ENCODE peak calls at places on chromosomes 13 and 19, in seven cellular contexts. K is HFF-Myc, R is cardiac muscle cell, N is endodermal cell, I is nephron progenitor cell, P is GM12865, V is transverse colon. Z is an unnamed sample.

GRCh38 chr19:29277107-29277506 is 64.2 kb upstream of the UQCRFS1 start:
- DNase-seq in N (peak), P (peak), V (peak), K (no peak), R (peak), I (peak), Z (peak)

GRCh38 chr13:93227280-93227905 is 786 bp downstream of the GPC6 start:
- DNase-seq in N (peak), R (peak), V (peak), I (peak), P (no peak), K (no peak), Z (no peak)

GRCh38 chr19:41940443-41941409 is 12.5 kb upstream of the ERFL start:
- DNase-seq in R (no peak), P (peak), N (peak), I (peak), V (no peak), K (no peak), Z (peak)

GRCh38 chr13:75407998-75408397 is 74.0 kb downstream of the TBC1D4 start:
- DNase-seq in I (no peak), P (no peak), N (no peak), K (no peak), V (no peak), R (no peak), Z (no peak)

GRCh38 chr19:49741210-49741844 is 21.8 kb downstream of the TSKS start:
- DNase-seq in N (no peak), P (no peak), V (no peak), R (no peak), I (no peak), K (no peak), Z (no peak)

GRCh38 chr13:54536112-54536511 is 1507.5 kb downstream of the OLFM4 start:
- DNase-seq in P (no peak), K (no peak), V (no peak), R (no peak), I (no peak), N (no peak), Z (no peak)

GRCh38 chr19:55212447-55212846 is 3.1 kb upstream of the PTPRH start:
- DNase-seq in K (no peak), V (peak), I (no peak), R (no peak), N (peak), P (peak), Z (no peak)

GRCh38 chr13:30360586-30360985 is 53.2 kb upstream of the KATNAL1 start:
- DNase-seq in P (no peak), I (no peak), R (no peak), K (no peak), N (no peak), V (no peak), Z (no peak)

GRCh38 chr19:21133633-21134032 is 8.2 kb upstream of the ZNF431 start:
- DNase-seq in I (no peak), R (no peak), K (no peak), P (no peak), N (no peak), V (no peak), Z (no peak)

GRCh38 chr19:49490287-49491029 is 3.0 kb downstream of the RPL13A start:
- DNase-seq in V (no peak), K (no peak), I (no peak), R (no peak), P (peak), N (no peak), Z (no peak)

GRCh38 chr19:3471954-3472655 is 8.2 kb downstream of the SMIM24 start:
- DNase-seq in V (peak), R (peak), K (no peak), I (peak), P (peak), N (peak), Z (peak)

GRCh38 chr19:56110515-56111448 is 10.3 kb downstream of the ZNF787 start:
- DNase-seq in N (no peak), P (no peak), K (no peak), R (peak), V (peak), I (peak), Z (no peak)

GRCh38 chr19:1757468-1758230 is 4.3 kb downstream of the ONECUT3 start:
- DNase-seq in R (no peak), P (no peak), V (no peak), K (no peak), N (peak), I (no peak), Z (peak)

GRCh38 chr19:8332976-8333770 is 9.9 kb downstream of the KANK3 start:
- DNase-seq in N (peak), P (no peak), V (no peak), K (no peak), I (peak), R (no peak), Z (no peak)

GRCh38 chr13:73064991-73065390 is 6.2 kb downstream of the KLF5 start:
- DNase-seq in V (no peak), R (no peak), K (no peak), I (no peak), P (no peak), N (no peak), Z (no peak)

GRCh38 chr19:1318678-1319471 is 33.2 kb downstream of the EFNA2 start:
- DNase-seq in V (no peak), R (no peak), K (no peak), P (no peak), I (peak), N (no peak), Z (no peak)

GRCh38 chr19:35013047-35013819 is 13.1 kb downstream of the GRAMD1A start:
- DNase-seq in K (no peak), I (peak), R (peak), V (peak), N (peak), P (peak), Z (peak)

GRCh38 chr13:97600438-97601080 is 166.6 kb downstream of the RAP2A start:
- DNase-seq in N (no peak), I (no peak), V (no peak), P (no peak), K (peak), R (peak), Z (no peak)

GRCh38 chr19:55085923-55086715 is 10.4 kb downstream of the EPS8L1 start:
- DNase-seq in K (no peak), V (no peak), I (no peak), P (no peak), R (no peak), N (peak), Z (peak)

GRCh38 chr13:21717817-21718216 is 46.9 kb downstream of the FGF9 start:
- DNase-seq in K (no peak), I (no peak), V (no peak), P (no peak), N (peak), R (no peak), Z (no peak)

GRCh38 chr13:37899753-37900152 is 30.2 kb upstream of the TRPC4 start:
- DNase-seq in I (no peak), N (no peak), R (no peak), P (no peak), K (no peak), V (no peak), Z (no peak)

GRCh38 chr19:33749619-33750175 is 47.0 kb upstream of the KCTD15 start:
- DNase-seq in K (no peak), N (no peak), P (no peak), V (no peak), I (no peak), R (no peak), Z (no peak)

GRCh38 chr13:52743988-52744387 is 4.4 kb upstream of the CNMD start:
- DNase-seq in I (no peak), R (no peak), N (no peak), K (no peak), P (no peak), V (no peak), Z (no peak)

GRCh38 chr19:57905258-57905657 is 11.1 kb downstream of the ZNF417 start:
- DNase-seq in R (no peak), P (no peak), K (no peak), N (no peak), I (no peak), V (no peak), Z (no peak)

GRCh38 chr19:57907394-57907793 is 9.0 kb downstream of the ZNF417 start:
- DNase-seq in P (no peak), I (no peak), N (no peak), R (no peak), V (no peak), K (no peak), Z (no peak)

DNA sequence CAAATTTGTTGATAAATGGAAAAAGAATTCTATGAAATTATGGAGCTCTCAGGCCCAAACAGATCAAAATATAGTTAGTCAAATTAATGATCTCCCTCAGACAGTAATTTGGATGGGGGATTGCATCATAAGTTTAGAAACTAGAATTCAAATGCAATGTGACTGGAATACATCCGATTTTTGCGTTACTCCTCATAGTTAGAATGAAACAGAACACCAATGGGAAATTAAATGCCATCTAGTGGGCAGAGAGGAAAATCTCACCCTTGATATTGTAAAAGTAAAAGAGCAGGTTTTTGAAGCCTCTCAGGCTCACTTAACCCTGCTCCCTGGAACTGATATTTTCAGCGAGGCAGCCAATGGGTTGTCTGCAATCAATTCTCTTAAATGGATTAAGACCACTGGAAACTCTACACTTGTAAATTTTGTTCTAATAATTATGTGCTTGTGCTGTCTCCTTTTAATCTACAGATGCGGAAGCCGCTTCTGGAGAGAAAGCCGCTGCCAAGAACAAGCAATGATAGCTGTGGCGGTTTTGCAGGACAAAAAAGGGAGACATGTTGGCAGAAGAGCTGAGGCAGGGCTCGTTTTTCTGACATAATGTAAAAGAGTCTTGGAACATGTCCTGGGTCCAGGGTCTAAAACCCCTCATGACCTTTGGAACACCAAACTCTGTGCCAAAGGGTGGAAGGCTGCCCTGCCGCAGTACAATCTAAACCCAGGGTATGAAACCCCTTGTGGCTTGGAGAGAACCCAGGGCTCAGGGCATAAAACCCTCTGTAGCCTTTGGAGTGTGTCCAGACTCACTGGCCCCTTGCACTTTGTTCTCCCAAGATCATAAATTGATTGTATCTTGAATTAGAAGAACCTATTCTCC is 12.9 kb downstream of the ZNF417 start:
- DNase-seq in P (peak), K (no peak), N (no peak), R (peak), I (no peak), V (no peak), Z (no peak)
- TF ChIP-seq CTCF in P (no peak), K (peak), N (peak), R (peak), I (peak), V (peak), Z (peak)

GRCh38 chr19:15249560-15249874 is 17.3 kb upstream of the EPHX3 start:
- DNase-seq in R (no peak), P (no peak), K (no peak), I (no peak), N (no peak), V (no peak), Z (no peak)
- TF ChIP-seq CTCF in R (no peak), P (no peak), K (no peak), I (no peak), N (no peak), V (no peak), Z (no peak)

DNA sequence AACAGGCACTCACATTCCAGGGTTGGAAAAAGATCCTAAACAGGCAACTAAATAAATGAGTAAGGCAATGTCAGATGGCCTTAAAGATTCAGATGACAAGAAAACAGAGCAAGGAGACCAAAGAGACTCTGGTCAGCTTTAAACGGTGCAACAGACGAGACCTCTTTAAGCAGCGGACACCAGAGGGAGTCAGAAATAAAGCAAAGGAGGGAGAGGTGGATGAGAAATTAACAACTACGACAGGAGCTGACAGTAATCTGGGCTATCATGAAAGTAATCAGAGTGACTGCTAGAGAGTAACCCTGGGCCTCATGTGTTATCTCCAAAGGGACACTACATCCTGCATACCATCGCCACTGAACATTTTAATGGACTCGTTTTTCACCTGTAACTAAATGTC is 1.1 kb downstream of the ZNF550 start:
- DNase-seq in N (no peak), K (no peak), V (no peak), R (peak), I (no peak), P (no peak), Z (no peak)
- TF ChIP-seq CTCF in N (no peak), K (peak), V (no peak), R (peak), I (no peak), P (no peak), Z (peak)

GRCh38 chr13:50268500-50268899 is 253.3 kb downstream of the KCNRG start:
- DNase-seq in N (no peak), R (peak), P (no peak), K (no peak), I (no peak), V (no peak), Z (no peak)
- TF ChIP-seq CTCF in N (no peak), R (peak), P (no peak), K (no peak), I (no peak), V (no peak), Z (no peak)

DNA sequence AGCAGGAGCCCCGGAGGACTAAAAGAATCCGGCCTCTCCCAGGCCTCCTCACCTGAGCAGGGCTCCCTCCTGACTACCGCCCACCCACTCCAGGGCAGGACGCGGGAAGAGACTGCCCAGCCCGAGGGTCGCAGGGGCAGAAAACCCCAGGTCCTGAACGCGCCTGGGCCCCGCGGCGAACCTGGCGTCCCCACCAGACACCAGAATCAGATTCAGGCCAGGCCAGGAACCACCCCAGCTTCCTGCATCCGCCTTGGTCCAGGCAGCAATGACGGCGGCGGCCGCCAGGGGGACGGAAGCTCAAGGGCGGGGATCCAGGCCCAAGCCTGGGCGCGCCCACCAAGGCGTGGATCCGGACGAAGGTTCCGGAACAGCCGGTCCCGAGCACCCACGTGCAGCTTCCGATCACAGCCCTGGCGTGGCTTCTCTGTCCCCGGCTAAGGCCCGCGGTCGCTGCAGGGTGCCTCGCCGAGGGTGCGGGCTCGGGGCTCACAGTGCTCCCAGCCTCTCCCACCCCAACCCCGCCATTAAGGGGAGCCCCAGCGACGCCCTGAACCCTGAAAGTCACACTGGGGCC is 3.6 kb downstream of the LGALS7 start:
- DNase-seq in R (peak), P (peak), K (no peak), V (peak), I (peak), N (peak), Z (peak)
- TF ChIP-seq CTCF in R (peak), P (peak), K (peak), V (peak), I (peak), N (peak), Z (peak)

DNA sequence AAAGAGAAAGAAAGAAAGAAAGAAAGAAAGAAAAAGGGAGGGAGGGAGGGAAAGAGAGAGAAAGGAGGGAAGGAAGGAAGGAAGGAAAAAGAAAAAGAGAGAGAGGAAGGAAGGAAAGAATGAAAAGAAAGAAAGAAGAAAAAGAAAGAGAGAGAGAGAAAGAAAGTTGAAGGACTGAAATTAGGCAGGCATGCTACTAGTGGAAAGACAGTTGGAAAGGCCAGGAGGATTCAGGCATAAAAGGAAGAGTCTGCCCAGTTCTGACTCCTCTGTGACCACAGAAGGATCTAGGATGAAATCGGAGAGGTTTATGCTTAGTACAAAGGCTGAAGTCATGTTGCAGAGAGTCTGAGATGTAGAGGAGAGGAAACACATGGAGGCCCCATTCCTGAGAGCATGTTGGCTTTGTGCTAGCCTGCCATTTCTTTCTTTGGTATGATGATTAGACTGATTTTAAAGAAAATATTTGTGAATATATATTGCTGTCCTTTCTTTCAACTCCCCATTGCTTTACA is 246.5 kb upstream of the ARGLU1 start:
- DNase-seq in N (no peak), V (no peak), P (no peak), R (no peak), I (no peak), K (no peak), Z (no peak)
- TF ChIP-seq CTCF in N (no peak), V (no peak), P (no peak), R (no peak), I (no peak), K (no peak), Z (no peak)

GRCh38 chr19:4980838-4981680 is 12.1 kb downstream of the KDM4B start:
- DNase-seq in V (no peak), P (no peak), I (no peak), N (peak), K (no peak), R (no peak), Z (no peak)
- TF ChIP-seq CTCF in V (no peak), P (no peak), I (no peak), N (peak), K (no peak), R (no peak), Z (no peak)

Z was measured in GM13977.